ENCODE peak calls at places on chromosomes 13 and 19, in four cellular contexts. T, V, X and G are unnamed samples.

GRCh38 chr19:17332677-17333581 is 1.7 kb downstream of the ANO8 start:
- DNase-seq in V (no peak), X (no peak), T (no peak), G (no peak)

GRCh38 chr13:32538621-32539246 is at the start of gene N4BP2L2:
- DNase-seq in V (peak; percentile 94), T (peak; percentile 85), X (peak; percentile 93), G (peak; percentile 96)

GRCh38 chr19:15430526-15431120 is 11.8 kb upstream of the AKAP8L start:
- DNase-seq in T (no peak), X (no peak), V (no peak), G (no peak)

GRCh38 chr19:51181913-51182419 is 39.9 kb downstream of the SIGLEC7 start:
- DNase-seq in V (no peak), T (no peak), X (no peak), G (no peak)

GRCh38 chr13:69809152-69809551 is 298.5 kb upstream of the ATXN8OS start:
- DNase-seq in V (no peak), X (no peak), T (no peak), G (no peak)

GRCh38 chr19:42693760-42694350 is 46.4 kb downstream of the PSG3 start:
- DNase-seq in V (peak; percentile 36), X (no peak), T (peak; percentile 57), G (peak; percentile 14)

GRCh38 chr13:40231311-40231710 is 435.1 kb downstream of the FOXO1 start:
- DNase-seq in T (no peak), X (no peak), V (no peak), G (no peak)

GRCh38 chr13:25301347-25302113 is at the start of gene NUP58:
- DNase-seq in X (peak; percentile 88), V (peak; percentile 88), T (peak; percentile 89), G (peak; percentile 87)

GRCh38 chr19:50493171-50493570 is 16.5 kb upstream of the GARIN5A start:
- DNase-seq in X (no peak), V (no peak), T (no peak), G (no peak)

GRCh38 chr19:3507371-3508120 is 1.4 kb downstream of the FZR1 start:
- DNase-seq in V (no peak), T (no peak), X (no peak), G (no peak)